ENCODE peak calls at places on chromosomes 11 and 22, in six cellular contexts. One of them, this sample, is unnamed.

GRCh38 chr11:120719348-120719747 is 207.8 kb downstream of the GRIK4 start:
- DNase-seq in endodermal cell: peak
- DNase-seq in HEK293T: no peak
- DNase-seq in iris pigment epithelial cell: peak
- DNase-seq in globus pallidus: no peak
- DNase-seq in ELR: peak
- DNase-seq in this sample: no peak

GRCh38 chr22:30865656-30866055 is 102.9 kb downstream of the MORC2 start:
- DNase-seq in endodermal cell: no peak
- DNase-seq in HEK293T: no peak
- DNase-seq in iris pigment epithelial cell: no peak
- DNase-seq in globus pallidus: no peak
- DNase-seq in ELR: no peak
- DNase-seq in this sample: no peak

GRCh38 chr11:121466063-121466794 is 13.5 kb upstream of the SORL1-AS1 start:
- DNase-seq in endodermal cell: peak
- DNase-seq in HEK293T: peak
- DNase-seq in iris pigment epithelial cell: peak
- DNase-seq in globus pallidus: no peak
- DNase-seq in ELR: peak
- DNase-seq in this sample: peak

GRCh38 chr11:35321532-35322320 is 97.6 kb downstream of the SLC1A2 start:
- DNase-seq in endodermal cell: no peak
- DNase-seq in HEK293T: no peak
- DNase-seq in iris pigment epithelial cell: peak
- DNase-seq in globus pallidus: no peak
- DNase-seq in ELR: peak
- DNase-seq in this sample: no peak

GRCh38 chr11:57224537-57224936 is 12.5 kb downstream of the APLNR start:
- DNase-seq in endodermal cell: no peak
- DNase-seq in HEK293T: no peak
- DNase-seq in iris pigment epithelial cell: peak
- DNase-seq in globus pallidus: no peak
- DNase-seq in ELR: peak
- DNase-seq in this sample: no peak

GRCh38 chr11:6864436-6864835 is 1.6 kb downstream of the OR10A2 start:
- DNase-seq in endodermal cell: no peak
- DNase-seq in HEK293T: no peak
- DNase-seq in iris pigment epithelial cell: peak
- DNase-seq in globus pallidus: no peak
- DNase-seq in ELR: peak
- DNase-seq in this sample: no peak

GRCh38 chr11:75583710-75584658 is 21.9 kb downstream of the SERPINH1 start:
- DNase-seq in endodermal cell: peak
- DNase-seq in HEK293T: peak
- DNase-seq in iris pigment epithelial cell: peak
- DNase-seq in globus pallidus: peak
- DNase-seq in ELR: peak
- DNase-seq in this sample: peak

GRCh38 chr22:37639070-37639760 is at the start of gene SH3BP1:
- DNase-seq in endodermal cell: peak
- DNase-seq in HEK293T: peak
- DNase-seq in iris pigment epithelial cell: no peak
- DNase-seq in globus pallidus: no peak
- DNase-seq in ELR: peak
- DNase-seq in this sample: no peak

GRCh38 chr11:7656704-7657103 is 16.6 kb downstream of the CYB5R2 start:
- DNase-seq in endodermal cell: no peak
- DNase-seq in HEK293T: no peak
- DNase-seq in iris pigment epithelial cell: no peak
- DNase-seq in globus pallidus: no peak
- DNase-seq in ELR: no peak
- DNase-seq in this sample: no peak

GRCh38 chr11:64266339-64266738 is 15.0 kb downstream of the PLCB3 start:
- DNase-seq in endodermal cell: no peak
- DNase-seq in HEK293T: no peak
- DNase-seq in iris pigment epithelial cell: peak
- DNase-seq in globus pallidus: no peak
- DNase-seq in ELR: peak
- DNase-seq in this sample: no peak

GRCh38 chr22:28728621-28729313 is 12.9 kb downstream of the CHEK2 start:
- DNase-seq in endodermal cell: no peak
- DNase-seq in HEK293T: no peak
- DNase-seq in iris pigment epithelial cell: peak
- DNase-seq in globus pallidus: no peak
- DNase-seq in ELR: no peak
- DNase-seq in this sample: no peak

GRCh38 chr11:17012712-17013547 is 1.3 kb downstream of the PLEKHA7 start:
- DNase-seq in endodermal cell: peak
- DNase-seq in HEK293T: no peak
- DNase-seq in iris pigment epithelial cell: peak
- DNase-seq in globus pallidus: peak
- DNase-seq in ELR: peak
- DNase-seq in this sample: no peak

GRCh38 chr22:42613869-42614268 is 814 bp downstream of the POLDIP3 start:
- DNase-seq in endodermal cell: no peak
- DNase-seq in HEK293T: no peak
- DNase-seq in iris pigment epithelial cell: peak
- DNase-seq in globus pallidus: no peak
- DNase-seq in ELR: peak
- DNase-seq in this sample: no peak